ENCODE peak calls at places on chromosomes 13 and 19, in six cellular contexts. One of them, this sample, is unnamed.

GRCh38 chr19:4390017-4390861 is 10.1 kb downstream of the SH3GL1 start:
- DNase-seq in A549: no peak
- DNase-seq in H9: peak; percentile 82
- DNase-seq in AG08396: no peak
- DNase-seq in AG04449: no peak
- DNase-seq in stimulated activated CD4-positive, alpha-beta T cell treated with anti-CD3 and anti-CD28 coated beads, Interleukin-12 subunit alpha, Interleukin-12 subunit beta, amount 100 ng/mL, for 24 hours: no peak
- DNase-seq in this sample: no peak

GRCh38 chr19:4768934-4769777 is 22.4 kb upstream of the FEM1A start:
- DNase-seq in H9: peak; percentile 90
- DNase-seq in A549: peak; percentile 76
- DNase-seq in AG08396: peak; percentile 86
- DNase-seq in stimulated activated CD4-positive, alpha-beta T cell treated with anti-CD3 and anti-CD28 coated beads, Interleukin-12 subunit alpha, Interleukin-12 subunit beta, amount 100 ng/mL, for 24 hours: peak; percentile 48
- DNase-seq in AG04449: peak; percentile 16
- DNase-seq in this sample: peak; percentile 79

GRCh38 chr19:8304841-8305621 is 3.1 kb downstream of the CD320 start:
- DNase-seq in AG08396: no peak
- DNase-seq in AG04449: no peak
- DNase-seq in A549: no peak
- DNase-seq in H9: peak; percentile 93
- DNase-seq in stimulated activated CD4-positive, alpha-beta T cell treated with anti-CD3 and anti-CD28 coated beads, Interleukin-12 subunit alpha, Interleukin-12 subunit beta, amount 100 ng/mL, for 24 hours: no peak
- DNase-seq in this sample: no peak

GRCh38 chr19:3047307-3048189 is 14.7 kb downstream of the TLE5 start:
- DNase-seq in AG04449: no peak
- DNase-seq in stimulated activated CD4-positive, alpha-beta T cell treated with anti-CD3 and anti-CD28 coated beads, Interleukin-12 subunit alpha, Interleukin-12 subunit beta, amount 100 ng/mL, for 24 hours: peak; percentile 40
- DNase-seq in AG08396: peak; percentile 90
- DNase-seq in A549: peak; percentile 77
- DNase-seq in H9: peak; percentile 85
- DNase-seq in this sample: no peak

GRCh38 chr13:41764558-41764957 is 196.4 kb downstream of the VWA8 start:
- DNase-seq in AG04449: no peak
- DNase-seq in H9: no peak
- DNase-seq in AG08396: no peak
- DNase-seq in stimulated activated CD4-positive, alpha-beta T cell treated with anti-CD3 and anti-CD28 coated beads, Interleukin-12 subunit alpha, Interleukin-12 subunit beta, amount 100 ng/mL, for 24 hours: no peak
- DNase-seq in A549: no peak
- DNase-seq in this sample: no peak

GRCh38 chr19:8069116-8069973 is 16.8 kb downstream of the CCL25 start:
- DNase-seq in AG08396: no peak
- DNase-seq in AG04449: no peak
- DNase-seq in stimulated activated CD4-positive, alpha-beta T cell treated with anti-CD3 and anti-CD28 coated beads, Interleukin-12 subunit alpha, Interleukin-12 subunit beta, amount 100 ng/mL, for 24 hours: no peak
- DNase-seq in A549: peak; percentile 45
- DNase-seq in H9: no peak
- DNase-seq in this sample: no peak

GRCh38 chr19:19545128-19545591 is 7.1 kb downstream of the CILP2 start:
- DNase-seq in AG04449: no peak
- DNase-seq in H9: no peak
- DNase-seq in AG08396: no peak
- DNase-seq in stimulated activated CD4-positive, alpha-beta T cell treated with anti-CD3 and anti-CD28 coated beads, Interleukin-12 subunit alpha, Interleukin-12 subunit beta, amount 100 ng/mL, for 24 hours: no peak
- DNase-seq in A549: no peak
- DNase-seq in this sample: no peak

GRCh38 chr13:113471844-113472243 is 18.6 kb upstream of the ADPRHL1 start:
- DNase-seq in H9: no peak
- DNase-seq in A549: no peak
- DNase-seq in AG08396: no peak
- DNase-seq in AG04449: no peak
- DNase-seq in stimulated activated CD4-positive, alpha-beta T cell treated with anti-CD3 and anti-CD28 coated beads, Interleukin-12 subunit alpha, Interleukin-12 subunit beta, amount 100 ng/mL, for 24 hours: no peak
- DNase-seq in this sample: no peak

GRCh38 chr19:13839193-13839937 is 37.6 kb upstream of the NANOS3 start:
- DNase-seq in AG08396: peak; percentile 79
- DNase-seq in A549: peak; percentile 57
- DNase-seq in stimulated activated CD4-positive, alpha-beta T cell treated with anti-CD3 and anti-CD28 coated beads, Interleukin-12 subunit alpha, Interleukin-12 subunit beta, amount 100 ng/mL, for 24 hours: peak; percentile 77
- DNase-seq in AG04449: no peak
- DNase-seq in H9: peak; percentile 81
- DNase-seq in this sample: peak; percentile 93

GRCh38 chr13:33235564-33235963 is 50.0 kb downstream of the STARD13 start:
- DNase-seq in AG08396: no peak
- DNase-seq in stimulated activated CD4-positive, alpha-beta T cell treated with anti-CD3 and anti-CD28 coated beads, Interleukin-12 subunit alpha, Interleukin-12 subunit beta, amount 100 ng/mL, for 24 hours: no peak
- DNase-seq in AG04449: no peak
- DNase-seq in H9: no peak
- DNase-seq in A549: no peak
- DNase-seq in this sample: no peak

GRCh38 chr13:51726446-51727185 is 77.3 kb downstream of the DHRS12 start:
- DNase-seq in A549: no peak
- DNase-seq in H9: no peak
- DNase-seq in AG04449: peak; percentile 54
- DNase-seq in AG08396: no peak
- DNase-seq in stimulated activated CD4-positive, alpha-beta T cell treated with anti-CD3 and anti-CD28 coated beads, Interleukin-12 subunit alpha, Interleukin-12 subunit beta, amount 100 ng/mL, for 24 hours: no peak
- DNase-seq in this sample: no peak

GRCh38 chr19:28968721-28969120 is 244.2 kb downstream of the UQCRFS1 start:
- DNase-seq in AG08396: no peak
- DNase-seq in H9: no peak
- DNase-seq in A549: no peak
- DNase-seq in AG04449: no peak
- DNase-seq in stimulated activated CD4-positive, alpha-beta T cell treated with anti-CD3 and anti-CD28 coated beads, Interleukin-12 subunit alpha, Interleukin-12 subunit beta, amount 100 ng/mL, for 24 hours: no peak
- DNase-seq in this sample: no peak

GRCh38 chr19:41969772-41970458 is 10.8 kb upstream of the RABAC1 start:
- DNase-seq in AG04449: no peak
- DNase-seq in AG08396: no peak
- DNase-seq in H9: no peak
- DNase-seq in stimulated activated CD4-positive, alpha-beta T cell treated with anti-CD3 and anti-CD28 coated beads, Interleukin-12 subunit alpha, Interleukin-12 subunit beta, amount 100 ng/mL, for 24 hours: no peak
- DNase-seq in A549: no peak
- DNase-seq in this sample: no peak

GRCh38 chr19:54388001-54388802 is 23.5 kb upstream of the LAIR1 start:
- DNase-seq in AG08396: no peak
- DNase-seq in stimulated activated CD4-positive, alpha-beta T cell treated with anti-CD3 and anti-CD28 coated beads, Interleukin-12 subunit alpha, Interleukin-12 subunit beta, amount 100 ng/mL, for 24 hours: no peak
- DNase-seq in AG04449: no peak
- DNase-seq in A549: no peak
- DNase-seq in H9: no peak
- DNase-seq in this sample: no peak

GRCh38 chr13:88031980-88032562 is 360.9 kb downstream of the SLITRK5 start:
- DNase-seq in AG04449: no peak
- DNase-seq in H9: no peak
- DNase-seq in AG08396: no peak
- DNase-seq in A549: no peak
- DNase-seq in stimulated activated CD4-positive, alpha-beta T cell treated with anti-CD3 and anti-CD28 coated beads, Interleukin-12 subunit alpha, Interleukin-12 subunit beta, amount 100 ng/mL, for 24 hours: no peak
- DNase-seq in this sample: no peak

GRCh38 chr19:12790628-12791344 is 500 bp upstream of the JUNB start:
- DNase-seq in AG04449: no peak
- DNase-seq in A549: no peak
- DNase-seq in AG08396: no peak
- DNase-seq in H9: no peak
- DNase-seq in stimulated activated CD4-positive, alpha-beta T cell treated with anti-CD3 and anti-CD28 coated beads, Interleukin-12 subunit alpha, Interleukin-12 subunit beta, amount 100 ng/mL, for 24 hours: no peak
- DNase-seq in this sample: no peak

GRCh38 chr19:3601021-3601420 is 5.7 kb downstream of the TBXA2R start:
- DNase-seq in AG04449: no peak
- DNase-seq in H9: no peak
- DNase-seq in AG08396: no peak
- DNase-seq in stimulated activated CD4-positive, alpha-beta T cell treated with anti-CD3 and anti-CD28 coated beads, Interleukin-12 subunit alpha, Interleukin-12 subunit beta, amount 100 ng/mL, for 24 hours: no peak
- DNase-seq in A549: no peak
- DNase-seq in this sample: no peak

GRCh38 chr19:6737284-6737872 is at the start of gene GPR108:
- DNase-seq in stimulated activated CD4-positive, alpha-beta T cell treated with anti-CD3 and anti-CD28 coated beads, Interleukin-12 subunit alpha, Interleukin-12 subunit beta, amount 100 ng/mL, for 24 hours: peak; percentile 100
- DNase-seq in H9: peak; percentile 100
- DNase-seq in AG08396: peak; percentile 100
- DNase-seq in AG04449: peak; percentile 100
- DNase-seq in A549: peak; percentile 99
- DNase-seq in this sample: peak; percentile 99

GRCh38 chr19:5339470-5339949 is 1.1 kb downstream of the PTPRS start:
- DNase-seq in H9: no peak
- DNase-seq in A549: no peak
- DNase-seq in AG04449: no peak
- DNase-seq in AG08396: no peak
- DNase-seq in stimulated activated CD4-positive, alpha-beta T cell treated with anti-CD3 and anti-CD28 coated beads, Interleukin-12 subunit alpha, Interleukin-12 subunit beta, amount 100 ng/mL, for 24 hours: no peak
- DNase-seq in this sample: no peak